ENCODE peak calls at places on chromosomes 13 and 19, in eight cellular contexts. One of them, this sample, is unnamed.

GRCh38 chr19:15292847-15293582 is 39.3 kb downstream of the BRD4 start:
- DNase-seq in endodermal cell: no peak
- DNase-seq in A673: no peak
- DNase-seq in RWPE2: no peak
- DNase-seq in lower lobe of right lung: no peak
- DNase-seq in heart left ventricle: no peak
- DNase-seq in A549: no peak
- DNase-seq in pancreas: no peak
- DNase-seq in this sample: no peak

GRCh38 chr13:85586856-85587255 is 212.4 kb downstream of the SLITRK6 start:
- DNase-seq in endodermal cell: no peak
- DNase-seq in A673: no peak
- DNase-seq in RWPE2: no peak
- DNase-seq in lower lobe of right lung: no peak
- DNase-seq in heart left ventricle: no peak
- DNase-seq in A549: no peak
- DNase-seq in pancreas: no peak
- DNase-seq in this sample: no peak

GRCh38 chr19:51029718-51030117 is 3.3 kb upstream of the KLK11 start:
- DNase-seq in endodermal cell: peak; percentile 66
- DNase-seq in A673: peak; percentile 25
- DNase-seq in RWPE2: no peak
- DNase-seq in lower lobe of right lung: no peak
- DNase-seq in heart left ventricle: no peak
- DNase-seq in A549: no peak
- DNase-seq in pancreas: no peak
- DNase-seq in this sample: no peak

GRCh38 chr13:53151692-53152421 is 123.2 kb downstream of the OLFM4 start:
- DNase-seq in endodermal cell: peak; percentile 86
- DNase-seq in A673: peak; percentile 79
- DNase-seq in RWPE2: no peak
- DNase-seq in lower lobe of right lung: no peak
- DNase-seq in heart left ventricle: no peak
- DNase-seq in A549: peak; percentile 1
- DNase-seq in pancreas: peak; percentile 43
- DNase-seq in this sample: no peak

GRCh38 chr19:48636859-48637448 is at the start of gene DBP:
- DNase-seq in endodermal cell: peak; percentile 83
- DNase-seq in A673: no peak
- DNase-seq in RWPE2: no peak
- DNase-seq in lower lobe of right lung: peak; percentile 80
- DNase-seq in heart left ventricle: no peak
- DNase-seq in A549: peak; percentile 79
- DNase-seq in pancreas: peak; percentile 74
- DNase-seq in this sample: no peak

GRCh38 chr19:7869453-7869909 is 4.7 kb downstream of the PRR36 start:
- DNase-seq in endodermal cell: peak; percentile 95
- DNase-seq in A673: peak; percentile 73
- DNase-seq in RWPE2: peak; percentile 75
- DNase-seq in lower lobe of right lung: peak; percentile 74
- DNase-seq in heart left ventricle: no peak
- DNase-seq in A549: no peak
- DNase-seq in pancreas: peak; percentile 76
- DNase-seq in this sample: peak; percentile 78

GRCh38 chr19:33805313-33805712 is 8.6 kb downstream of the KCTD15 start:
- DNase-seq in endodermal cell: no peak
- DNase-seq in A673: no peak
- DNase-seq in RWPE2: no peak
- DNase-seq in lower lobe of right lung: no peak
- DNase-seq in heart left ventricle: no peak
- DNase-seq in A549: no peak
- DNase-seq in pancreas: no peak
- DNase-seq in this sample: no peak

GRCh38 chr13:113209880-113210421 is 538 bp downstream of the CUL4A start:
- DNase-seq in endodermal cell: peak; percentile 88
- DNase-seq in A673: peak; percentile 79
- DNase-seq in RWPE2: peak; percentile 80
- DNase-seq in lower lobe of right lung: peak; percentile 80
- DNase-seq in heart left ventricle: peak; percentile 46
- DNase-seq in A549: no peak
- DNase-seq in pancreas: peak; percentile 57
- DNase-seq in this sample: peak; percentile 77

GRCh38 chr13:39106216-39106995 is 68.2 kb downstream of the NHLRC3 start:
- DNase-seq in endodermal cell: no peak
- DNase-seq in A673: no peak
- DNase-seq in RWPE2: no peak
- DNase-seq in lower lobe of right lung: no peak
- DNase-seq in heart left ventricle: no peak
- DNase-seq in A549: no peak
- DNase-seq in pancreas: no peak
- DNase-seq in this sample: no peak

GRCh38 chr13:71867101-71867814 is at the start of gene DACH1:
- DNase-seq in endodermal cell: peak; percentile 80
- DNase-seq in A673: peak; percentile 75
- DNase-seq in RWPE2: no peak
- DNase-seq in lower lobe of right lung: peak; percentile 49
- DNase-seq in heart left ventricle: peak; percentile 59
- DNase-seq in A549: no peak
- DNase-seq in pancreas: peak; percentile 57
- DNase-seq in this sample: peak; percentile 13

GRCh38 chr19:53158119-53158656 is 665 bp downstream of the ZNF347 start:
- DNase-seq in endodermal cell: peak; percentile 76
- DNase-seq in A673: peak; percentile 12
- DNase-seq in RWPE2: no peak
- DNase-seq in lower lobe of right lung: peak; percentile 56
- DNase-seq in heart left ventricle: peak; percentile 46
- DNase-seq in A549: no peak
- DNase-seq in pancreas: peak; percentile 31
- DNase-seq in this sample: peak; percentile 38

GRCh38 chr19:13181747-13182388 is 31.7 kb downstream of the IER2 start:
- DNase-seq in endodermal cell: no peak
- DNase-seq in A673: peak; percentile 57
- DNase-seq in RWPE2: no peak
- DNase-seq in lower lobe of right lung: peak; percentile 60
- DNase-seq in heart left ventricle: peak; percentile 83
- DNase-seq in A549: no peak
- DNase-seq in pancreas: peak; percentile 62
- DNase-seq in this sample: peak; percentile 54

GRCh38 chr13:47680752-47681151 is 320.3 kb downstream of the SUCLA2 start:
- DNase-seq in endodermal cell: no peak
- DNase-seq in A673: no peak
- DNase-seq in RWPE2: no peak
- DNase-seq in lower lobe of right lung: no peak
- DNase-seq in heart left ventricle: no peak
- DNase-seq in A549: no peak
- DNase-seq in pancreas: no peak
- DNase-seq in this sample: no peak

GRCh38 chr13:110118106-110118505 is 188.9 kb downstream of the COL4A1 start:
- DNase-seq in endodermal cell: peak; percentile 42
- DNase-seq in A673: peak; percentile 37
- DNase-seq in RWPE2: no peak
- DNase-seq in lower lobe of right lung: no peak
- DNase-seq in heart left ventricle: no peak
- DNase-seq in A549: no peak
- DNase-seq in pancreas: no peak
- DNase-seq in this sample: no peak

GRCh38 chr19:18483119-18483518 is 38.8 kb downstream of the ELL start:
- DNase-seq in endodermal cell: no peak
- DNase-seq in A673: no peak
- DNase-seq in RWPE2: no peak
- DNase-seq in lower lobe of right lung: no peak
- DNase-seq in heart left ventricle: no peak
- DNase-seq in A549: no peak
- DNase-seq in pancreas: no peak
- DNase-seq in this sample: no peak

GRCh38 chr19:29685326-29685725 is 20.1 kb downstream of the PLEKHF1 start:
- DNase-seq in endodermal cell: no peak
- DNase-seq in A673: no peak
- DNase-seq in RWPE2: no peak
- DNase-seq in lower lobe of right lung: no peak
- DNase-seq in heart left ventricle: no peak
- DNase-seq in A549: no peak
- DNase-seq in pancreas: no peak
- DNase-seq in this sample: peak; percentile 64

GRCh38 chr13:38213307-38213706 is 136.3 kb upstream of the UFM1 start:
- DNase-seq in endodermal cell: no peak
- DNase-seq in A673: peak; percentile 19
- DNase-seq in RWPE2: no peak
- DNase-seq in lower lobe of right lung: no peak
- DNase-seq in heart left ventricle: no peak
- DNase-seq in A549: no peak
- DNase-seq in pancreas: no peak
- DNase-seq in this sample: no peak

GRCh38 chr19:48918801-48919247 is 14.7 kb upstream of the DHDH start:
- DNase-seq in endodermal cell: peak; percentile 90
- DNase-seq in A673: peak; percentile 70
- DNase-seq in RWPE2: no peak
- DNase-seq in lower lobe of right lung: no peak
- DNase-seq in heart left ventricle: no peak
- DNase-seq in A549: no peak
- DNase-seq in pancreas: no peak
- DNase-seq in this sample: no peak

GRCh38 chr13:25733061-25733491 is 318.7 kb downstream of the SHISA2 start:
- DNase-seq in endodermal cell: no peak
- DNase-seq in A673: peak; percentile 46
- DNase-seq in RWPE2: no peak
- DNase-seq in lower lobe of right lung: no peak
- DNase-seq in heart left ventricle: no peak
- DNase-seq in A549: no peak
- DNase-seq in pancreas: no peak
- DNase-seq in this sample: no peak

GRCh38 chr19:3968556-3969434 is 2.1 kb downstream of the DAPK3 start:
- DNase-seq in endodermal cell: peak; percentile 98
- DNase-seq in A673: peak; percentile 99
- DNase-seq in RWPE2: peak; percentile 89
- DNase-seq in lower lobe of right lung: peak; percentile 81
- DNase-seq in heart left ventricle: peak; percentile 94
- DNase-seq in A549: peak; percentile 81
- DNase-seq in pancreas: peak; percentile 84
- DNase-seq in this sample: peak; percentile 90

GRCh38 chr13:48892311-48892710 is 83.4 kb upstream of the FNDC3A start:
- DNase-seq in endodermal cell: no peak
- DNase-seq in A673: peak; percentile 11
- DNase-seq in RWPE2: no peak
- DNase-seq in lower lobe of right lung: no peak
- DNase-seq in heart left ventricle: no peak
- DNase-seq in A549: peak; percentile 36
- DNase-seq in pancreas: no peak
- DNase-seq in this sample: no peak

GRCh38 chr13:113658836-113659235 is 838 bp upstream of the ATP4B start:
- DNase-seq in endodermal cell: no peak
- DNase-seq in A673: no peak
- DNase-seq in RWPE2: peak; percentile 47
- DNase-seq in lower lobe of right lung: peak; percentile 14
- DNase-seq in heart left ventricle: peak; percentile 14
- DNase-seq in A549: no peak
- DNase-seq in pancreas: no peak
- DNase-seq in this sample: no peak

GRCh38 chr13:46015374-46015773 is 37.2 kb downstream of the ZC3H13 start:
- DNase-seq in endodermal cell: no peak
- DNase-seq in A673: no peak
- DNase-seq in RWPE2: no peak
- DNase-seq in lower lobe of right lung: no peak
- DNase-seq in heart left ventricle: no peak
- DNase-seq in A549: no peak
- DNase-seq in pancreas: no peak
- DNase-seq in this sample: no peak

GRCh38 chr19:55256562-55257460 is 2.0 kb downstream of the PPP6R1 start:
- DNase-seq in endodermal cell: no peak
- DNase-seq in A673: no peak
- DNase-seq in RWPE2: no peak
- DNase-seq in lower lobe of right lung: no peak
- DNase-seq in heart left ventricle: no peak
- DNase-seq in A549: no peak
- DNase-seq in pancreas: no peak
- DNase-seq in this sample: peak; percentile 19

GRCh38 chr19:44623626-44624025 is 10.3 kb downstream of the IGSF23 start:
- DNase-seq in endodermal cell: no peak
- DNase-seq in A673: no peak
- DNase-seq in RWPE2: no peak
- DNase-seq in lower lobe of right lung: no peak
- DNase-seq in heart left ventricle: no peak
- DNase-seq in A549: no peak
- DNase-seq in pancreas: no peak
- DNase-seq in this sample: no peak
- H3K4me3 ChIP-seq in endodermal cell: no peak overlapping the region
- H3K4me3 ChIP-seq in A673: no peak overlapping the region
- H3K4me3 ChIP-seq in RWPE2: no peak overlapping the region
- H3K4me3 ChIP-seq in lower lobe of right lung: no peak overlapping the region
- H3K4me3 ChIP-seq in heart left ventricle: no peak overlapping the region
- H3K4me3 ChIP-seq in A549: no peak overlapping the region
- H3K4me3 ChIP-seq in pancreas: no peak overlapping the region
- H3K4me3 ChIP-seq in this sample: no peak overlapping the region

DNA sequence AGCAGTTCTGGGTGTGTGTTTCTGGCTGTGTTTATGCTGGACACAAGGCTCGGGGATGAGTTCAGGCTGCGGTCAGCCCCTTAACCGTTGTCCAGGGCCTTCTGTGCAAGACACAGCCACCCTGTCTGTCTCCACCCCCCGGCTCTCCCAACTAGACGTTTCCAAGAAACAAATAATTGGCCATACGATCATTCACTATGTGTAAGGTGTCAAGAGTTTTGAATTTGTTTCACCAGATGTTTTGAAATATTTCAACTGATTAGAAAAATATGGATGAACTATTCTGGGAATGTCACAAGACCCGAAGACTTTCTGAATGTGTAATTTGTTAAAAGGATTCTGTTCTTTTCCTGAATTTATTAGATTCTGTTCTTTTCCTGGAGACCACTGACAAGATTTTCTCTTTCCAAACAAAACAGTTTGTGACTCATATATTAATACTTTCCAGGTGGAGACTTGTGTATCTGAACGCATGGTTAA is 318.2 kb downstream of the MYO16 start:
- DNase-seq in endodermal cell: no peak
- DNase-seq in A673: no peak
- DNase-seq in RWPE2: no peak
- DNase-seq in lower lobe of right lung: no peak
- DNase-seq in heart left ventricle: no peak
- DNase-seq in A549: no peak
- DNase-seq in pancreas: peak; percentile 30
- DNase-seq in this sample: peak; percentile 59
- H3K27ac ChIP-seq in endodermal cell: no peak overlapping the region
- H3K27ac ChIP-seq in A673: no peak overlapping the region
- H3K27ac ChIP-seq in RWPE2: no peak overlapping the region
- H3K27ac ChIP-seq in lower lobe of right lung: no peak overlapping the region
- H3K27ac ChIP-seq in heart left ventricle: peak overlapping the region; percentile 31
- H3K27ac ChIP-seq in A549: peak overlapping the region; percentile 61
- H3K27ac ChIP-seq in pancreas: no peak overlapping the region
- H3K27ac ChIP-seq in this sample: no peak overlapping the region

GRCh38 chr13:34900288-34900739 is 41.8 kb upstream of the NBEA start:
- DNase-seq in endodermal cell: peak; percentile 72
- DNase-seq in A673: no peak
- DNase-seq in RWPE2: no peak
- DNase-seq in lower lobe of right lung: no peak
- DNase-seq in heart left ventricle: no peak
- DNase-seq in A549: no peak
- DNase-seq in pancreas: no peak
- DNase-seq in this sample: no peak
- H3K4me3 ChIP-seq in endodermal cell: no peak overlapping the region
- H3K4me3 ChIP-seq in A673: no peak overlapping the region
- H3K4me3 ChIP-seq in RWPE2: no peak overlapping the region
- H3K4me3 ChIP-seq in lower lobe of right lung: no peak overlapping the region
- H3K4me3 ChIP-seq in heart left ventricle: no peak overlapping the region
- H3K4me3 ChIP-seq in A549: no peak overlapping the region
- H3K4me3 ChIP-seq in pancreas: no peak overlapping the region
- H3K4me3 ChIP-seq in this sample: no peak overlapping the region

GRCh38 chr19:10625762-10626138 is 397 bp downstream of the SLC44A2 start:
- DNase-seq in endodermal cell: peak; percentile 67
- DNase-seq in A673: no peak
- DNase-seq in RWPE2: no peak
- DNase-seq in lower lobe of right lung: no peak
- DNase-seq in heart left ventricle: no peak
- DNase-seq in A549: no peak
- DNase-seq in pancreas: no peak
- DNase-seq in this sample: no peak
- H3K27ac ChIP-seq in endodermal cell: peak overlapping the region; percentile 61
- H3K27ac ChIP-seq in A673: no peak overlapping the region
- H3K27ac ChIP-seq in RWPE2: peak overlapping the region; percentile 74
- H3K27ac ChIP-seq in lower lobe of right lung: peak overlapping the region; percentile 90
- H3K27ac ChIP-seq in heart left ventricle: peak overlapping the region; percentile 74
- H3K27ac ChIP-seq in A549: peak overlapping the region; percentile 90
- H3K27ac ChIP-seq in pancreas: peak overlapping the region; percentile 89
- H3K27ac ChIP-seq in this sample: peak overlapping the region; percentile 92